ENCODE peak calls at places on chromosomes 6 and 20, in nine cellular contexts. J is T-helper 9 cell, N is NCI-H1048, T is posterior vena cava, U is NCI-H748 treated with DMSO at 0.1 percent for 48 hours, R is anterior cingulate cortex, Y is pancreas, E is gastrocnemius medialis, G is T-cell. A is an unnamed sample.

GRCh38 chr6:35543459-35544193 is 30.9 kb upstream of the TULP1 start:
- DNase-seq in E (no peak), U (no peak), Y (no peak), N (no peak), J (no peak), R (no peak), G (no peak), T (no peak), A (no peak)

GRCh38 chr6:71383891-71384489 is 95.4 kb downstream of the OGFRL1 start:
- DNase-seq in G (no peak), U (no peak), J (no peak), T (no peak), R (no peak), N (no peak), Y (no peak), E (no peak), A (peak; percentile 55)

GRCh38 chr20:52150440-52151258 is 40.9 kb downstream of the ZFP64 start:
- DNase-seq in Y (no peak), E (no peak), N (no peak), U (no peak), R (no peak), G (no peak), J (no peak), T (no peak), A (peak; percentile 53)

GRCh38 chr20:47981242-47981641 is 196.0 kb upstream of the SULF2 start:
- DNase-seq in E (no peak), T (peak; percentile 6), G (no peak), U (no peak), Y (no peak), N (no peak), R (no peak), J (no peak), A (no peak)

GRCh38 chr6:157853902-157854481 is 30.9 kb downstream of the SNX9 start:
- DNase-seq in R (no peak), J (no peak), T (no peak), E (no peak), Y (no peak), G (no peak), U (no peak), N (no peak), A (no peak)

GRCh38 chr20:4797275-4797674 is 75.6 kb downstream of the PRND start:
- DNase-seq in Y (no peak), J (no peak), T (no peak), N (no peak), U (no peak), R (no peak), G (no peak), E (no peak), A (no peak)

GRCh38 chr6:136655251-136656014 is 105.2 kb upstream of the MAP7 start:
- DNase-seq in J (no peak), U (no peak), N (no peak), E (no peak), Y (no peak), R (no peak), T (no peak), G (no peak), A (peak; percentile 92)

GRCh38 chr20:38764563-38765355 is 16.5 kb downstream of the ACTR5 start:
- DNase-seq in Y (peak; percentile 26), E (peak; percentile 19), G (no peak), T (no peak), J (no peak), U (no peak), N (no peak), R (no peak), A (no peak)

GRCh38 chr6:122322824-122323223 is 76.6 kb upstream of the HSF2 start:
- DNase-seq in E (no peak), U (peak; percentile 20), Y (no peak), N (peak; percentile 1), J (no peak), R (no peak), G (no peak), T (no peak), A (peak; percentile 70)

GRCh38 chr6:46486186-46486585 is 5.1 kb downstream of the RCAN2 start:
- DNase-seq in T (no peak), E (no peak), R (no peak), J (no peak), N (no peak), Y (no peak), G (no peak), U (no peak), A (no peak)

GRCh38 chr6:169896826-169897456 is 145.5 kb downstream of the ERMARD start:
- DNase-seq in E (no peak), J (no peak), T (peak; percentile 61), Y (no peak), R (no peak), G (no peak), N (no peak), U (no peak), A (no peak)

GRCh38 chr6:36443951-36444428 is 1.2 kb downstream of the KCTD20 start:
- DNase-seq in U (peak; percentile 46), N (no peak), Y (no peak), R (no peak), T (no peak), J (no peak), E (no peak), G (no peak), A (peak; percentile 24)

GRCh38 chr6:25427549-25427948 is 148.4 kb downstream of the CARMIL1 start:
- DNase-seq in R (no peak), Y (no peak), E (no peak), T (no peak), N (no peak), G (no peak), U (no peak), J (no peak), A (no peak)

GRCh38 chr20:50014570-50015562 is 32.1 kb downstream of the SNAI1 start:
- DNase-seq in E (no peak), T (no peak), N (no peak), J (no peak), G (no peak), Y (no peak), U (no peak), R (no peak), A (no peak)

GRCh38 chr6:104705095-104705707 is 154.5 kb downstream of the HACE1 start:
- DNase-seq in T (no peak), E (no peak), U (no peak), J (peak; percentile 4), R (no peak), G (peak; percentile 11), Y (no peak), N (no peak), A (no peak)

GRCh38 chr6:53112404-53112803 is 36.2 kb downstream of the GCM1 start:
- DNase-seq in J (no peak), R (no peak), U (peak; percentile 80), N (peak; percentile 46), Y (no peak), E (no peak), T (no peak), G (no peak), A (peak; percentile 10)

GRCh38 chr6:35368038-35368887 is 25.9 kb downstream of the PPARD start:
- DNase-seq in Y (no peak), N (no peak), T (no peak), E (no peak), G (no peak), J (no peak), R (no peak), U (no peak), A (no peak)

GRCh38 chr6:109783245-109783990 is 92.3 kb downstream of the FIG4 start:
- DNase-seq in U (no peak), G (no peak), Y (no peak), N (no peak), T (no peak), R (no peak), J (no peak), E (no peak), A (no peak)

GRCh38 chr20:59718071-59718470 is 113.7 kb downstream of the PHACTR3 start:
- DNase-seq in N (no peak), T (no peak), J (no peak), G (no peak), U (no peak), R (no peak), Y (no peak), E (no peak), A (no peak)

GRCh38 chr20:17657079-17657825 is 24.8 kb downstream of the RRBP1 start:
- DNase-seq in T (no peak), Y (no peak), J (no peak), R (no peak), E (no peak), U (no peak), N (no peak), G (no peak), A (no peak)

GRCh38 chr6:107386904-107387303 is 72.5 kb downstream of the PDSS2 start:
- DNase-seq in E (no peak), Y (no peak), J (no peak), U (no peak), T (no peak), R (no peak), G (no peak), N (no peak), A (no peak)

A was measured in NCI-H1105 treated with DMSO at 0.1 percent for 48 hours.